ENCODE peak calls at places on chromosomes 4 and X, in seven cellular contexts. One of them, this sample, is unnamed.

GRCh38 chr4:98518555-98519267 is 139.7 kb downstream of the TSPAN5 start:
- DNase-seq in NCI-H2081: no peak
- DNase-seq in Calu3: no peak
- DNase-seq in AG20443: no peak
- DNase-seq in stimulated activated CD4-positive, alpha-beta T cell treated with anti-CD3 and anti-CD28 coated beads, Interleukin-2, amount 100 ng/mL, for 48 hours: no peak
- DNase-seq in mammary epithelial cell: no peak
- DNase-seq in NCI-H2171: no peak
- DNase-seq in this sample: no peak

GRCh38 chr4:15963001-15963451 is at the start of gene FGFBP2:
- DNase-seq in NCI-H2081: peak; percentile 52
- DNase-seq in Calu3: peak; percentile 66
- DNase-seq in AG20443: peak; percentile 74
- DNase-seq in stimulated activated CD4-positive, alpha-beta T cell treated with anti-CD3 and anti-CD28 coated beads, Interleukin-2, amount 100 ng/mL, for 48 hours: peak; percentile 36
- DNase-seq in mammary epithelial cell: peak; percentile 47
- DNase-seq in NCI-H2171: no peak
- DNase-seq in this sample: peak; percentile 53

GRCh38 chr4:6686104-6686787 is 7.4 kb upstream of the S100P start:
- DNase-seq in NCI-H2081: no peak
- DNase-seq in Calu3: no peak
- DNase-seq in AG20443: no peak
- DNase-seq in stimulated activated CD4-positive, alpha-beta T cell treated with anti-CD3 and anti-CD28 coated beads, Interleukin-2, amount 100 ng/mL, for 48 hours: no peak
- DNase-seq in mammary epithelial cell: no peak
- DNase-seq in NCI-H2171: no peak
- DNase-seq in this sample: no peak

GRCh38 chr4:113031212-113031611 is 18.2 kb upstream of the ANK2 start:
- DNase-seq in NCI-H2081: no peak
- DNase-seq in Calu3: no peak
- DNase-seq in AG20443: no peak
- DNase-seq in stimulated activated CD4-positive, alpha-beta T cell treated with anti-CD3 and anti-CD28 coated beads, Interleukin-2, amount 100 ng/mL, for 48 hours: no peak
- DNase-seq in mammary epithelial cell: no peak
- DNase-seq in NCI-H2171: no peak
- DNase-seq in this sample: no peak

GRCh38 chrX:74063426-74064155 is 240.4 kb upstream of the ZCCHC13 start:
- DNase-seq in NCI-H2081: no peak
- DNase-seq in Calu3: no peak
- DNase-seq in AG20443: no peak
- DNase-seq in stimulated activated CD4-positive, alpha-beta T cell treated with anti-CD3 and anti-CD28 coated beads, Interleukin-2, amount 100 ng/mL, for 48 hours: no peak
- DNase-seq in mammary epithelial cell: no peak
- DNase-seq in NCI-H2171: no peak
- DNase-seq in this sample: no peak

GRCh38 chr4:41725254-41725653 is 23.3 kb downstream of the PHOX2B start:
- DNase-seq in NCI-H2081: no peak
- DNase-seq in Calu3: no peak
- DNase-seq in AG20443: no peak
- DNase-seq in stimulated activated CD4-positive, alpha-beta T cell treated with anti-CD3 and anti-CD28 coated beads, Interleukin-2, amount 100 ng/mL, for 48 hours: no peak
- DNase-seq in mammary epithelial cell: no peak
- DNase-seq in NCI-H2171: no peak
- DNase-seq in this sample: no peak

GRCh38 chrX:107936434-107936730 is 45.8 kb downstream of the TEX13B start:
- DNase-seq in NCI-H2081: peak; percentile 29
- DNase-seq in Calu3: no peak
- DNase-seq in AG20443: no peak
- DNase-seq in stimulated activated CD4-positive, alpha-beta T cell treated with anti-CD3 and anti-CD28 coated beads, Interleukin-2, amount 100 ng/mL, for 48 hours: no peak
- DNase-seq in mammary epithelial cell: no peak
- DNase-seq in NCI-H2171: no peak
- DNase-seq in this sample: no peak

GRCh38 chr4:148216866-148217814 is 225.1 kb downstream of the NR3C2 start:
- DNase-seq in NCI-H2081: no peak
- DNase-seq in Calu3: no peak
- DNase-seq in AG20443: no peak
- DNase-seq in stimulated activated CD4-positive, alpha-beta T cell treated with anti-CD3 and anti-CD28 coated beads, Interleukin-2, amount 100 ng/mL, for 48 hours: peak; percentile 5
- DNase-seq in mammary epithelial cell: no peak
- DNase-seq in NCI-H2171: no peak
- DNase-seq in this sample: no peak

GRCh38 chr4:10635096-10635495 is 49.5 kb downstream of the CLNK start:
- DNase-seq in NCI-H2081: no peak
- DNase-seq in Calu3: no peak
- DNase-seq in AG20443: no peak
- DNase-seq in stimulated activated CD4-positive, alpha-beta T cell treated with anti-CD3 and anti-CD28 coated beads, Interleukin-2, amount 100 ng/mL, for 48 hours: no peak
- DNase-seq in mammary epithelial cell: no peak
- DNase-seq in NCI-H2171: no peak
- DNase-seq in this sample: no peak

GRCh38 chrX:69616520-69617203 is 749 bp downstream of the EDA start:
- DNase-seq in NCI-H2081: no peak
- DNase-seq in Calu3: peak; percentile 30
- DNase-seq in AG20443: no peak
- DNase-seq in stimulated activated CD4-positive, alpha-beta T cell treated with anti-CD3 and anti-CD28 coated beads, Interleukin-2, amount 100 ng/mL, for 48 hours: no peak
- DNase-seq in mammary epithelial cell: no peak
- DNase-seq in NCI-H2171: peak; percentile 55
- DNase-seq in this sample: peak; percentile 51

GRCh38 chrX:40318796-40319195 is 221.0 kb upstream of the BCOR start:
- DNase-seq in NCI-H2081: no peak
- DNase-seq in Calu3: no peak
- DNase-seq in AG20443: no peak
- DNase-seq in stimulated activated CD4-positive, alpha-beta T cell treated with anti-CD3 and anti-CD28 coated beads, Interleukin-2, amount 100 ng/mL, for 48 hours: no peak
- DNase-seq in mammary epithelial cell: no peak
- DNase-seq in NCI-H2171: no peak
- DNase-seq in this sample: no peak

GRCh38 chr4:158914178-158914577 is 145.4 kb downstream of the FNIP2 start:
- DNase-seq in NCI-H2081: no peak
- DNase-seq in Calu3: no peak
- DNase-seq in AG20443: peak; percentile 79
- DNase-seq in stimulated activated CD4-positive, alpha-beta T cell treated with anti-CD3 and anti-CD28 coated beads, Interleukin-2, amount 100 ng/mL, for 48 hours: no peak
- DNase-seq in mammary epithelial cell: peak; percentile 50
- DNase-seq in NCI-H2171: no peak
- DNase-seq in this sample: no peak

GRCh38 chr4:150006197-150006596 is 72.0 kb upstream of the DCLK2 start:
- DNase-seq in NCI-H2081: peak; percentile 47
- DNase-seq in Calu3: no peak
- DNase-seq in AG20443: no peak
- DNase-seq in stimulated activated CD4-positive, alpha-beta T cell treated with anti-CD3 and anti-CD28 coated beads, Interleukin-2, amount 100 ng/mL, for 48 hours: no peak
- DNase-seq in mammary epithelial cell: no peak
- DNase-seq in NCI-H2171: no peak
- DNase-seq in this sample: no peak

GRCh38 chr4:123478859-123479345 is 82.3 kb downstream of the SPRY1 start:
- DNase-seq in NCI-H2081: no peak
- DNase-seq in Calu3: peak; percentile 84
- DNase-seq in AG20443: peak; percentile 30
- DNase-seq in stimulated activated CD4-positive, alpha-beta T cell treated with anti-CD3 and anti-CD28 coated beads, Interleukin-2, amount 100 ng/mL, for 48 hours: no peak
- DNase-seq in mammary epithelial cell: peak; percentile 77
- DNase-seq in NCI-H2171: no peak
- DNase-seq in this sample: no peak

GRCh38 chr4:33959519-33959918 is 2284.8 kb downstream of the ARAP2 start:
- DNase-seq in NCI-H2081: peak; percentile 50
- DNase-seq in Calu3: no peak
- DNase-seq in AG20443: no peak
- DNase-seq in stimulated activated CD4-positive, alpha-beta T cell treated with anti-CD3 and anti-CD28 coated beads, Interleukin-2, amount 100 ng/mL, for 48 hours: no peak
- DNase-seq in mammary epithelial cell: peak; percentile 32
- DNase-seq in NCI-H2171: no peak
- DNase-seq in this sample: no peak

GRCh38 chr4:127782275-127783025 is at the start of gene HSPA4L:
- DNase-seq in NCI-H2081: peak; percentile 65
- DNase-seq in Calu3: peak; percentile 58
- DNase-seq in AG20443: peak; percentile 34
- DNase-seq in stimulated activated CD4-positive, alpha-beta T cell treated with anti-CD3 and anti-CD28 coated beads, Interleukin-2, amount 100 ng/mL, for 48 hours: peak; percentile 24
- DNase-seq in mammary epithelial cell: no peak
- DNase-seq in NCI-H2171: peak; percentile 44
- DNase-seq in this sample: peak; percentile 69

GRCh38 chr4:110190249-110190648 is 8.2 kb downstream of the ELOVL6 start:
- DNase-seq in NCI-H2081: no peak
- DNase-seq in Calu3: no peak
- DNase-seq in AG20443: no peak
- DNase-seq in stimulated activated CD4-positive, alpha-beta T cell treated with anti-CD3 and anti-CD28 coated beads, Interleukin-2, amount 100 ng/mL, for 48 hours: no peak
- DNase-seq in mammary epithelial cell: no peak
- DNase-seq in NCI-H2171: no peak
- DNase-seq in this sample: no peak

GRCh38 chrX:129593137-129593536 is 53.1 kb downstream of the OCRL start:
- DNase-seq in NCI-H2081: no peak
- DNase-seq in Calu3: no peak
- DNase-seq in AG20443: peak; percentile 35
- DNase-seq in stimulated activated CD4-positive, alpha-beta T cell treated with anti-CD3 and anti-CD28 coated beads, Interleukin-2, amount 100 ng/mL, for 48 hours: no peak
- DNase-seq in mammary epithelial cell: peak; percentile 18
- DNase-seq in NCI-H2171: no peak
- DNase-seq in this sample: no peak

GRCh38 chr4:22607382-22607781 is 85.4 kb upstream of the GBA3 start:
- DNase-seq in NCI-H2081: peak; percentile 38
- DNase-seq in Calu3: peak; percentile 66
- DNase-seq in AG20443: peak; percentile 58
- DNase-seq in stimulated activated CD4-positive, alpha-beta T cell treated with anti-CD3 and anti-CD28 coated beads, Interleukin-2, amount 100 ng/mL, for 48 hours: peak; percentile 3
- DNase-seq in mammary epithelial cell: peak; percentile 35
- DNase-seq in NCI-H2171: no peak
- DNase-seq in this sample: no peak

GRCh38 chr4:180134116-180134866 is 2108.9 kb upstream of the TENM3 start:
- DNase-seq in NCI-H2081: peak; percentile 42
- DNase-seq in Calu3: peak; percentile 3
- DNase-seq in AG20443: no peak
- DNase-seq in stimulated activated CD4-positive, alpha-beta T cell treated with anti-CD3 and anti-CD28 coated beads, Interleukin-2, amount 100 ng/mL, for 48 hours: no peak
- DNase-seq in mammary epithelial cell: peak; percentile 31
- DNase-seq in NCI-H2171: no peak
- DNase-seq in this sample: no peak

GRCh38 chr4:180674629-180675367 is 1568.4 kb upstream of the TENM3 start:
- DNase-seq in NCI-H2081: peak; percentile 97
- DNase-seq in Calu3: no peak
- DNase-seq in AG20443: no peak
- DNase-seq in stimulated activated CD4-positive, alpha-beta T cell treated with anti-CD3 and anti-CD28 coated beads, Interleukin-2, amount 100 ng/mL, for 48 hours: no peak
- DNase-seq in mammary epithelial cell: no peak
- DNase-seq in NCI-H2171: no peak
- DNase-seq in this sample: no peak

GRCh38 chr4:83328486-83328885 is 6.2 kb downstream of the HPSE start:
- DNase-seq in NCI-H2081: no peak
- DNase-seq in Calu3: no peak
- DNase-seq in AG20443: peak; percentile 17
- DNase-seq in stimulated activated CD4-positive, alpha-beta T cell treated with anti-CD3 and anti-CD28 coated beads, Interleukin-2, amount 100 ng/mL, for 48 hours: no peak
- DNase-seq in mammary epithelial cell: no peak
- DNase-seq in NCI-H2171: no peak
- DNase-seq in this sample: no peak

GRCh38 chr4:171880136-171880535 is 66.9 kb downstream of the GALNTL6 start:
- DNase-seq in NCI-H2081: no peak
- DNase-seq in Calu3: peak; percentile 2
- DNase-seq in AG20443: peak; percentile 12
- DNase-seq in stimulated activated CD4-positive, alpha-beta T cell treated with anti-CD3 and anti-CD28 coated beads, Interleukin-2, amount 100 ng/mL, for 48 hours: no peak
- DNase-seq in mammary epithelial cell: peak; percentile 51
- DNase-seq in NCI-H2171: no peak
- DNase-seq in this sample: no peak

GRCh38 chr4:88812976-88813375 is 115.3 kb upstream of the NAP1L5 start:
- DNase-seq in NCI-H2081: peak; percentile 57
- DNase-seq in Calu3: no peak
- DNase-seq in AG20443: no peak
- DNase-seq in stimulated activated CD4-positive, alpha-beta T cell treated with anti-CD3 and anti-CD28 coated beads, Interleukin-2, amount 100 ng/mL, for 48 hours: no peak
- DNase-seq in mammary epithelial cell: no peak
- DNase-seq in NCI-H2171: no peak
- DNase-seq in this sample: no peak

GRCh38 chrX:68681443-68681941 is 34.0 kb downstream of the STARD8 start:
- DNase-seq in NCI-H2081: no peak
- DNase-seq in Calu3: no peak
- DNase-seq in AG20443: no peak
- DNase-seq in stimulated activated CD4-positive, alpha-beta T cell treated with anti-CD3 and anti-CD28 coated beads, Interleukin-2, amount 100 ng/mL, for 48 hours: no peak
- DNase-seq in mammary epithelial cell: peak; percentile 9
- DNase-seq in NCI-H2171: no peak
- DNase-seq in this sample: no peak

GRCh38 chr4:151955721-151956340 is 195.0 kb upstream of the GATB start:
- DNase-seq in NCI-H2081: no peak
- DNase-seq in Calu3: no peak
- DNase-seq in AG20443: no peak
- DNase-seq in stimulated activated CD4-positive, alpha-beta T cell treated with anti-CD3 and anti-CD28 coated beads, Interleukin-2, amount 100 ng/mL, for 48 hours: no peak
- DNase-seq in mammary epithelial cell: peak; percentile 23
- DNase-seq in NCI-H2171: no peak
- DNase-seq in this sample: no peak

GRCh38 chr4:158858410-158859189 is 89.8 kb downstream of the FNIP2 start:
- DNase-seq in NCI-H2081: no peak
- DNase-seq in Calu3: no peak
- DNase-seq in AG20443: peak; percentile 47
- DNase-seq in stimulated activated CD4-positive, alpha-beta T cell treated with anti-CD3 and anti-CD28 coated beads, Interleukin-2, amount 100 ng/mL, for 48 hours: no peak
- DNase-seq in mammary epithelial cell: peak; percentile 32
- DNase-seq in NCI-H2171: no peak
- DNase-seq in this sample: no peak

GRCh38 chr4:185541251-185541671 is 6.0 kb upstream of the PDLIM3 start:
- DNase-seq in NCI-H2081: no peak
- DNase-seq in Calu3: no peak
- DNase-seq in AG20443: no peak
- DNase-seq in stimulated activated CD4-positive, alpha-beta T cell treated with anti-CD3 and anti-CD28 coated beads, Interleukin-2, amount 100 ng/mL, for 48 hours: no peak
- DNase-seq in mammary epithelial cell: no peak
- DNase-seq in NCI-H2171: no peak
- DNase-seq in this sample: peak; percentile 78

This sample was measured in aorta.